ENCODE peak calls at places on chromosome 16, in eight cellular contexts. M is MCF 10A, W is mucosa of gallbladder, Q is HT-29, F is sigmoid colon, Y is DMS153, G is cardiac fibroblast, A is NCI-H1092 treated with DMSO at 0.1 percent for 48 hours. V is an unnamed sample.

GRCh38 chr16:67967183-67967955 is 1.1 kb downstream of the SLC12A4 start:
- DNase-seq in G (no peak), W (no peak), F (no peak), M (peak), Y (no peak), Q (no peak), A (no peak), V (peak)

GRCh38 chr16:73058616-73059409 is 10.9 kb upstream of the ZFHX3 start:
- DNase-seq in Y (peak), W (peak), F (peak), A (peak), M (no peak), G (peak), Q (peak), V (peak)

GRCh38 chr16:825298-826061 is 24.9 kb upstream of the GNG13 start:
- DNase-seq in A (peak), W (no peak), Q (no peak), F (no peak), G (no peak), Y (no peak), M (no peak), V (no peak)

GRCh38 chr16:78775161-78775561 is 675.7 kb downstream of the WWOX start:
- DNase-seq in M (no peak), Y (no peak), W (no peak), G (no peak), F (no peak), A (no peak), Q (no peak), V (no peak)

GRCh38 chr16:50400967-50401348 is 32.2 kb upstream of the BRD7 start:
- DNase-seq in Y (no peak), F (no peak), G (no peak), A (no peak), W (no peak), M (peak), Q (no peak), V (no peak)

GRCh38 chr16:73671102-73671501 is 623.2 kb upstream of the ZFHX3 start:
- DNase-seq in F (no peak), G (no peak), A (no peak), Y (no peak), M (no peak), Q (no peak), W (no peak), V (no peak)

GRCh38 chr16:58056580-58056979 is 31.0 kb downstream of the MMP15 start:
- DNase-seq in Q (no peak), G (no peak), A (no peak), M (no peak), W (no peak), F (no peak), Y (no peak), V (no peak)

GRCh38 chr16:3074860-3075545 is 9.6 kb downstream of the IL32 start:
- DNase-seq in Y (no peak), G (no peak), M (no peak), W (peak), A (no peak), Q (no peak), F (no peak), V (no peak)

GRCh38 chr16:78444-79145 is 570 bp downstream of the MPG start:
- DNase-seq in Y (no peak), A (peak), F (peak), W (no peak), M (peak), G (peak), Q (peak), V (no peak)

GRCh38 chr16:89309438-89310122 is 92.1 kb downstream of the ZNF778 start:
- DNase-seq in Q (no peak), F (no peak), A (no peak), M (no peak), G (no peak), W (no peak), Y (no peak), V (no peak)